ENCODE peak calls at places on chromosome 9, in seven cellular contexts. A is Peyer's patch, C is body of pancreas, K is gastrocnemius medialis, G is right lobe of liver, M is spleen, L is uterus. J is an unnamed sample.

GRCh38 chr9:116137010-116137409 is 16.6 kb upstream of the PAPPA start:
- DNase-seq in K (no peak), A (no peak), M (no peak), G (no peak), C (no peak), L (no peak), J (no peak)

GRCh38 chr9:97990259-97990658 is 7.1 kb downstream of the ANP32B start:
- DNase-seq in L (no peak), A (no peak), K (no peak), G (no peak), C (no peak), M (no peak), J (no peak)

GRCh38 chr9:90870646-90871326 is 69.2 kb downstream of the SYK start:
- DNase-seq in K (no peak), G (no peak), C (peak), L (peak), M (no peak), A (peak), J (no peak)

GRCh38 chr9:120583958-120584369 is 4.0 kb upstream of the CDK5RAP2 start:
- DNase-seq in K (peak), A (peak), C (peak), G (no peak), M (no peak), L (no peak), J (no peak)

GRCh38 chr9:35903049-35903448 is 3.0 kb upstream of the HRCT1 start:
- DNase-seq in L (no peak), G (no peak), C (peak), K (no peak), M (no peak), A (peak), J (no peak)

GRCh38 chr9:17793713-17794622 is 215.1 kb downstream of the SH3GL2 start:
- DNase-seq in G (no peak), K (no peak), L (no peak), C (peak), M (no peak), A (no peak), J (no peak)

GRCh38 chr9:76756273-76756650 is 8.0 kb upstream of the PCA3 start:
- DNase-seq in C (peak), L (no peak), G (no peak), A (peak), M (no peak), K (peak), J (peak)

GRCh38 chr9:121839726-121840500 is 188.5 kb downstream of the DAB2IP start:
- DNase-seq in C (no peak), L (peak), K (no peak), A (peak), M (peak), G (peak), J (peak)

GRCh38 chr9:70998962-70999361 is 122.5 kb downstream of the TRPM3 start:
- DNase-seq in M (no peak), K (no peak), A (no peak), G (no peak), C (no peak), L (no peak), J (no peak)

GRCh38 chr9:84990416-84990815 is 320.9 kb downstream of the NTRK2 start:
- DNase-seq in M (no peak), C (no peak), G (no peak), K (no peak), A (no peak), L (no peak), J (no peak)

GRCh38 chr9:95005276-95006141 is 279.0 kb downstream of the AOPEP start:
- DNase-seq in K (no peak), M (no peak), L (no peak), G (no peak), A (no peak), C (peak), J (no peak)

GRCh38 chr9:95007470-95007869 is 281.0 kb downstream of the AOPEP start:
- DNase-seq in C (peak), M (no peak), G (no peak), A (no peak), K (no peak), L (no peak), J (no peak)

GRCh38 chr9:95001720-95002119 is 275.2 kb downstream of the AOPEP start:
- DNase-seq in C (no peak), G (no peak), L (no peak), M (no peak), K (no peak), A (no peak), J (no peak)

GRCh38 chr9:95003694-95004451 is 277.4 kb downstream of the AOPEP start:
- DNase-seq in L (peak), M (no peak), G (peak), C (peak), A (no peak), K (peak), J (peak)

GRCh38 chr9:95004452-95005275 is 278.2 kb downstream of the AOPEP start:
- DNase-seq in G (peak), A (peak), K (peak), C (peak), L (peak), M (peak), J (peak)
- TF ChIP-seq POLR2A in G (peak), A (peak), K (peak), C (peak), L (peak), M (no peak), J (no peak)

DNA sequence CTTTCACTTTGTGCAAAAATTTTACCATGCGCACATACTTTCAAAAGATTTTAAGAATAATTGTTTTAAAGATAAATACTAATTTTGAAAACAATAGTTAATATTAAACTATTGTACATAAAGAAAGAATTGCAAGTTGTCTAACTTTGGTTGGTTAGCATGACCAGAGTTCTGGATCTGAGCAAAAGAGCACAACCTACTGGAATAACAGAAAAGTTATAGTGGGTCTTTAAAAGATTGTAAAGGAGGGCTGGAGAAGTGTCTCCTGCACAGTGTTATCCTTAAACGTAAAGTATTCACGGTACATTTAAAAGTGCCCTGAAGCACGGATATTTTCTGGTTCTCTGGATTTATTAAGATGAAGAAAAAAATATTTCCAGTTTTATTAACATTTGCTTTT is 70.6 kb downstream of the GLIS3 start:
- DNase-seq in G (no peak), M (no peak), C (no peak), A (no peak), L (no peak), K (no peak), J (no peak)
- TF ChIP-seq CTCF in G (no peak), M (no peak), C (no peak), A (no peak), L (no peak), K (no peak), J (no peak)

GRCh38 chr9:469672-470040 is 255.0 kb downstream of the DOCK8 start:
- DNase-seq in A (peak), L (peak), C (peak), K (peak), M (peak), G (peak), J (peak)

GRCh38 chr9:468766-469496 is 254.3 kb downstream of the DOCK8 start:
- DNase-seq in M (no peak), L (no peak), K (no peak), C (peak), G (no peak), A (peak), J (no peak)

GRCh38 chr9:471320-471719 is 256.7 kb downstream of the DOCK8 start:
- DNase-seq in K (no peak), C (no peak), G (no peak), M (no peak), A (no peak), L (no peak), J (no peak)

GRCh38 chr9:470795-471194 is 256.1 kb downstream of the DOCK8 start:
- DNase-seq in C (peak), A (no peak), L (no peak), G (no peak), M (no peak), K (no peak), J (no peak)

GRCh38 chr9:470041-470781 is 255.5 kb downstream of the DOCK8 start:
- DNase-seq in M (peak), C (peak), A (peak), G (peak), L (peak), K (peak), J (peak)
- TF ChIP-seq POLR2A in M (no peak), C (peak), A (peak), G (no peak), L (peak), K (peak), J (peak)

GRCh38 chr9:29625292-29625731 is 2052.0 kb upstream of the C9orf72 start:
- DNase-seq in M (no peak), K (no peak), G (no peak), L (no peak), C (no peak), A (no peak), J (no peak)
- TF ChIP-seq CTCF in M (no peak), K (no peak), G (no peak), L (no peak), C (no peak), A (no peak), J (no peak)

GRCh38 chr9:4855861-4856260 is 63.1 kb downstream of the RCL1 start:
- DNase-seq in G (no peak), K (no peak), L (no peak), A (no peak), M (no peak), C (no peak), J (peak)
- TF ChIP-seq POLR2A in G (no peak), K (no peak), L (no peak), A (no peak), M (no peak), C (no peak), J (no peak)

DNA sequence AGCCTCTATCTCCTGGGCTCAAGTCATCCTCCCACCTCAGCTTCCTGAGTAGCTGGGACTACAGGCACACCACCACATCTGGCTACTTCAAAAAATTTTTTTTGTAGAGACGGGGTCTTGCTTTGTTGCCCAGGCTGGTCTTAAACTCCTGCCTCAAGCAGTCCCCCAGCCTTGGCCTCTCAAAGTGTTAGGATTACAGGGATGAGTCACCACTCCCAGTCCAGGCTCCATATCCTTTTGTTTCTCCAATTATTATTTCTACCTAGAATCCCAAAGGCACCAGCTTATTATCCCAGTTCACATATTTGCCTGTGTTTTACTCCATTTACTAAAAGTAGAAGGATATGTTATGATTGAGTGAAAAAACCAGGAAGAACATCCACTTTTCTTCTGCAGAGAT is 84.9 kb downstream of the TEK start:
- DNase-seq in K (no peak), A (no peak), M (no peak), C (no peak), L (no peak), G (no peak), J (no peak)
- TF ChIP-seq CTCF in K (no peak), A (no peak), M (no peak), C (no peak), L (no peak), G (no peak), J (no peak)

DNA sequence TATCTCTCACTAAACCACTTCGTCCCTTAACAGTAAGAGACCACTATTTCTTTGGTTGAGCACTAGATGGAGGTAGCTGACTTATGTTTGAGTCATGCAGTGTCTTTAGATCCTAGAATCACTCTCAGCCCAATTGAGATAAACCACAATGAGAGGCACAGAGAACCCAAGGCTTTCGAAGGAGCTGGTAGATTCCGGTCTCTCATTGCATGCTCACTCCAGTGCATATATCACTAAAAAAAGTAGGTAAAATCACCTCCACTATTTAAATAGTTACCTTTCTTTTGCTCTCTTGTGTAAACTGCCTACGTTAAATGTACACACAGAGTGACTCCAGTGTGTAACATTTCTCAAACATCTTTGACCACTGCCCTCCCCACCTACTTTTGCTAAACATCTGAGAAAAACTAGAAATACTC is 27.6 kb downstream of the ACTL7A start:
- DNase-seq in C (no peak), L (no peak), G (no peak), M (no peak), K (no peak), A (no peak), J (no peak)
- TF ChIP-seq POLR2A in C (no peak), L (no peak), G (no peak), M (no peak), K (no peak), A (no peak), J (no peak)

GRCh38 chr9:130860458-130861316 is 25.6 kb downstream of the ABL1 start:
- DNase-seq in C (peak), A (peak), L (peak), G (no peak), K (peak), M (peak), J (peak)
- TF ChIP-seq CTCF in C (peak), A (peak), L (peak), G (no peak), K (peak), M (peak), J (peak)

GRCh38 chr9:113562653-113563381 is 99.3 kb downstream of the RGS3 start:
- DNase-seq in C (no peak), G (peak), A (no peak), L (no peak), M (peak), K (peak), J (peak)

GRCh38 chr9:113566011-113566711 is 102.6 kb downstream of the RGS3 start:
- DNase-seq in L (peak), G (peak), M (peak), C (no peak), A (peak), K (no peak), J (peak)

GRCh38 chr9:113566712-113567071 is 103.2 kb downstream of the RGS3 start:
- DNase-seq in A (peak), L (peak), C (peak), M (peak), K (peak), G (peak), J (peak)

GRCh38 chr9:113563856-113564514 is 100.5 kb downstream of the RGS3 start:
- DNase-seq in A (no peak), K (peak), L (no peak), G (peak), M (peak), C (peak), J (peak)

DNA sequence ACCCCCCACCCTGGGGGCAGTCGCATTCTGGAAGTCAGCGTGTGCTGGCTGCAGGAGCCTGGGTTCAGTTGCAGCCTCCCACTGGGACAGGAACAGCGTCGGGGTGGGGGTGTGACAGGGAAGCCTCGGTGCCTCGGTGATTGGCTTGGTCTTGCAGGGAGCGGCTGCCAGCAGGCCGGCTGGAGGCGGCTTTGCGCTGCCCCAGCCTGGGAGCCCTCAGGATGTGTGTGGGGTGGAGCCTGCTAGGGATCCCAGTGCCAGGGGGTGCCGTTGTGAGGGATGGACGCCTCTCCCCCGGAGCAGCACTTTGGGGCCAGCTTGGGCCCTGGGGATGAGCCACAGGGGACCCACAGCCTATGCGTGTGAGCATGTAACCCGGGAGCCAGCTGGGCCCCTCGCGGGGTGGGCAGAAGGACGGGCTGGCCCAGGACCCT is 101.3 kb downstream of the RGS3 start:
- DNase-seq in L (no peak), G (peak), C (peak), K (peak), M (peak), A (peak), J (peak)
- TF ChIP-seq POLR2A in L (no peak), G (no peak), C (no peak), K (no peak), M (no peak), A (no peak), J (peak)

GRCh38 chr9:34590376-34591090 is 1.0 kb upstream of the CNTFR start:
- DNase-seq in M (peak), K (peak), L (peak), A (peak), G (peak), C (peak), J (peak)

GRCh38 chr9:34591091-34591910 is 1.8 kb upstream of the CNTFR start:
- DNase-seq in K (peak), L (peak), G (peak), A (peak), C (peak), M (peak), J (peak)

GRCh38 chr9:34592895-34593601 is 3.5 kb upstream of the CNTFR start:
- DNase-seq in A (peak), C (peak), L (peak), M (no peak), K (peak), G (peak), J (peak)

GRCh38 chr9:34594177-34594576 is 4.7 kb upstream of the CNTFR start:
- DNase-seq in M (no peak), A (no peak), C (no peak), L (peak), K (peak), G (no peak), J (no peak)

GRCh38 chr9:34591911-34592866 is 2.7 kb upstream of the CNTFR start:
- DNase-seq in C (no peak), M (no peak), A (no peak), L (no peak), G (no peak), K (no peak), J (no peak)
- TF ChIP-seq CTCF in C (no peak), M (no peak), A (no peak), L (no peak), G (no peak), K (no peak), J (no peak)

J was measured in sigmoid colon.